ENCODE peak calls at places on chromosomes 11 and 22, in four cellular contexts. X, G, U and F are unnamed samples.

GRCh38 chr11:130403301-130403804 is 25.1 kb downstream of the ADAMTS8 start:
- DNase-seq in X (peak), G (peak), U (no peak), F (no peak)

GRCh38 chr11:19697721-19698121 is 14.9 kb upstream of the NAV2 start:
- DNase-seq in X (peak), G (no peak), U (no peak), F (no peak)

GRCh38 chr22:29689872-29690213 is 30.0 kb upstream of the CABP7 start:
- DNase-seq in X (peak), G (peak), U (no peak), F (no peak)

GRCh38 chr11:61480936-61481335 is 27.6 kb upstream of the LRRC10B start:
- DNase-seq in X (peak), G (no peak), U (no peak), F (no peak)

GRCh38 chr22:32644252-32645100 is 157.0 kb upstream of the TIMP3 start:
- DNase-seq in X (peak), G (peak), U (no peak), F (no peak)

GRCh38 chr22:22380098-22381030 is 128.2 kb downstream of the ZNF280B start:
- DNase-seq in X (peak), G (no peak), U (no peak), F (peak)

GRCh38 chr22:34973926-34974325 is 92.0 kb upstream of the ISX start:
- DNase-seq in X (no peak), G (no peak), U (no peak), F (no peak)

GRCh38 chr11:121460941-121461514 is 8.3 kb upstream of the SORL1-AS1 start:
- DNase-seq in X (no peak), G (no peak), U (no peak), F (no peak)

GRCh38 chr11:19557720-19558140 is 154.9 kb upstream of the NAV2 start:
- DNase-seq in X (peak), G (peak), U (peak), F (peak)

GRCh38 chr11:33747969-33748368 is 11.7 kb upstream of the CD59 start:
- DNase-seq in X (no peak), G (no peak), U (no peak), F (no peak)

GRCh38 chr11:128210148-128210940 is 377.0 kb downstream of the ETS1 start:
- DNase-seq in X (peak), G (peak), U (peak), F (no peak)

GRCh38 chr11:69135420-69136363 is 20.0 kb upstream of the SMIM38 start:
- DNase-seq in X (no peak), G (no peak), U (no peak), F (no peak)

GRCh38 chr11:131464481-131464880 is 94.1 kb downstream of the NTM start:
- DNase-seq in X (no peak), G (no peak), U (no peak), F (no peak)
- TF ChIP-seq CTCF in X (no peak), G (no peak), U (no peak), F (no peak)

DNA sequence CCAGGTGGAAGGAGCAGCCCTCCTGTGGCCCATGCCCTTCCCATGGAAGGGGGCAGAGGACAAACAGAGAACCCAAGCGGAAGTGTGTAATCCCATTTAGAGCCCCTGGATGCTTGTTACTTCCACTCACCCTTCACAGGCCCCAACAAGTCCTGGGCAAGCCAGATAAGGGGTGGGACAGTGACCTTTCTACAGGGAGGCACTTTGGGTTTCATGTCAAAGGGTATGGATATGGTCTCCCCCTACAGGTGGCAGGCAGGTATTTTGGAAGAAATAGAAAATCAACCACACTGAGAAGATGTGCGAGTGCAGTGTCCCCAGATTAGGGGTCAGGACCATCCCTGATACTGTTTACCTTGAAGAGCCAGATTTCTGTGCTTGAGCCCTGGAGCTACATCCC is 11.4 kb downstream of the MPEG1 start:
- DNase-seq in X (peak), G (no peak), U (no peak), F (no peak)
- TF ChIP-seq CTCF in X (peak), G (no peak), U (no peak), F (no peak)

GRCh38 chr22:49699476-49699875 is 128.2 kb downstream of the BRD1 start:
- DNase-seq in X (no peak), G (no peak), U (no peak), F (no peak)

GRCh38 chr22:49702068-49702397 is 125.6 kb downstream of the BRD1 start:
- DNase-seq in X (no peak), G (no peak), U (no peak), F (no peak)

GRCh38 chr22:49699928-49700498 is 127.7 kb downstream of the BRD1 start:
- DNase-seq in X (no peak), G (no peak), U (no peak), F (no peak)

GRCh38 chr22:49703391-49703926 is 124.2 kb downstream of the BRD1 start:
- DNase-seq in X (no peak), G (no peak), U (no peak), F (no peak)

DNA sequence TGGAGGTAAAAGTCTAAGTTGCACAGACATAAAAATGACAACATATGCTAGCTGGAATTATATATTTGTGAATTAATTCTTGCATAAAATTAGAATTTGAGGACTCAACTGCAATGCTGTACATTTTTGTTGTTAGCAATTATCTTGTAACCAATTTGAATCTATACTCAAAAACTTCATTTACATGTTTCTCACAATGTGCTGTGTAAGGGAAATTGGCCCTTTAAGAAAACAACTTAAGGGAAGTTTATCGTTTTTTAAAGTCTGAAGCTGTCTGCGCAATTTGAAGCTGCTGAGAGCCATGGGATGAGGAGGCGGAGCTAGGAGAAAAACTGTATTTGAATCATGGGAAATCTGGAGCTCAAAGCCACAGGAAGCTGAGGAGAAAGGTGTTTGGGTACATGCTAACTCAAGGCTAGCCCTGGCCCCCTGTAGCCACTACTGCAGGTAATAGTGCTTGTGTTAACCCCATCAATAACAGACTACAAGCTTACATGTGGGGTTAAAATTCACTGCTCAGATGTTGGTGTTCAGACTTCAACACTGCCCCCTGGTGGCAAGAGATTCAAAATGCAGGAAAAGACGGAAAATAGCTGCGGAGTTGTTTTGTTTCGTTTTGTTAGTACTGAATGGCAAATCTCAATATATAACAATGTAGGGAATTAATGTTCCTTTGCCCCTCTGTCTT is 126.1 kb downstream of the BRD1 start:
- DNase-seq in X (peak), G (no peak), U (no peak), F (no peak)
- TF ChIP-seq CTCF in X (no peak), G (no peak), U (peak), F (no peak)

GRCh38 chr11:126148317-126148716 is 63.1 kb downstream of the RPUSD4 start:
- DNase-seq in X (no peak), G (no peak), U (no peak), F (no peak)
- TF ChIP-seq CTCF in X (no peak), G (no peak), U (no peak), F (no peak)

GRCh38 chr11:123561046-123561781 is 93.2 kb downstream of the SCN3B start:
- DNase-seq in X (peak), G (no peak), U (no peak), F (no peak)
- TF ChIP-seq CTCF in X (peak), G (no peak), U (peak), F (no peak)

DNA sequence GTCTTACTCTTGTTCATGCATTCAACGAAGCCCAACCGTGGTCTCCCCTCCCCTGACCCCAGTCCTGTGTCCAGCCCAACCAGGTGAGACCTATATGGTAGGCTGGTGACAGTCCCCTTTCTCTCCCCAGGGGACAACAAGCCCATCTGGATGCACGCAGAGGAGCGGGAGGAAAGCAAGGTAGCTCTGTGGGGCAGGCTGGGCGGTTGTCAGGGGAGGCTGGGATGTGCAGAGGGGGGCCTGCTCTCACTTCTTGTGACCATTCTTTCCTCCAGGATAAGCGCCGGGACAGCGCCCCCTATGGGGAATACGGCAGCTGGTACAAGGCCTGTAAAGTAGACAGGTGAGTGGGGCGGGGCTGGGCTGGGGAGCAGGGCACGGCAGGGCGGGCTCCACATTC is 3.5 kb upstream of the RAB1B start:
- DNase-seq in X (peak), G (no peak), U (no peak), F (no peak)
- TF ChIP-seq CTCF in X (peak), G (no peak), U (peak), F (no peak)

GRCh38 chr22:47012589-47013365 is 250.3 kb downstream of the TBC1D22A start:
- DNase-seq in X (peak), G (no peak), U (no peak), F (no peak)
- TF ChIP-seq CTCF in X (peak), G (no peak), U (peak), F (no peak)